ENCODE peak calls at places on chromosomes 2 and 18, in seven cellular contexts. U is Peyer's patch, F is kidney, S is brain microvascular endothelial cell, Y is upper lobe of left lung, W is GM23338, K is cardiac muscle cell. Q is an unnamed sample.

GRCh38 chr2:217935245-217935879 is 67.4 kb downstream of the TNS1 start:
- DNase-seq in S (peak), K (no peak), Y (no peak), U (no peak), W (peak), F (peak), Q (no peak)

GRCh38 chr2:239215136-239215925 is 185.5 kb downstream of the HDAC4 start:
- DNase-seq in S (no peak), F (peak), Y (peak), K (no peak), U (no peak), W (no peak), Q (no peak)

GRCh38 chr2:216713691-216714411 is 18.5 kb upstream of the IGFBP5 start:
- DNase-seq in W (no peak), Y (no peak), F (no peak), S (peak), K (no peak), U (no peak), Q (no peak)

GRCh38 chr2:54757496-54757895 is 34.0 kb downstream of the EML6 start:
- DNase-seq in K (peak), Y (no peak), F (no peak), W (peak), S (no peak), U (no peak), Q (no peak)

GRCh38 chr2:65630643-65631042 is 198.2 kb upstream of the SPRED2 start:
- DNase-seq in K (no peak), W (no peak), U (no peak), Y (no peak), F (no peak), S (peak), Q (no peak)

GRCh38 chr18:52200406-52200805 is 139.6 kb upstream of the DCC start:
- DNase-seq in K (no peak), W (no peak), U (no peak), S (no peak), Y (no peak), F (no peak), Q (no peak)

GRCh38 chr2:81589406-81589805 is 1284.9 kb upstream of the LRRTM1 start:
- DNase-seq in F (no peak), S (no peak), Y (no peak), U (no peak), K (no peak), W (no peak), Q (no peak)

GRCh38 chr2:226079677-226080076 is 680.2 kb downstream of the NYAP2 start:
- DNase-seq in F (no peak), S (peak), Y (no peak), K (no peak), W (no peak), U (no peak), Q (no peak)

GRCh38 chr18:21831413-21831831 is 90.8 kb downstream of the MIB1 start:
- DNase-seq in U (no peak), Y (no peak), W (peak), S (peak), K (peak), F (no peak), Q (no peak)

GRCh38 chr2:233801357-233802131 is 23.4 kb downstream of the MROH2A start:
- DNase-seq in S (no peak), K (no peak), W (no peak), Y (no peak), F (no peak), U (no peak), Q (no peak)

GRCh38 chr2:25301453-25302352 is 40.0 kb downstream of the DNMT3A start:
- DNase-seq in F (no peak), Y (no peak), K (no peak), S (peak), U (peak), W (no peak), Q (no peak)

GRCh38 chr2:162824319-162824718 is 14.2 kb downstream of the KCNH7 start:
- DNase-seq in K (no peak), Y (no peak), U (no peak), F (no peak), S (no peak), W (peak), Q (no peak)

GRCh38 chr2:196112408-196113039 is 43.9 kb upstream of the DNAH7 start:
- DNase-seq in Y (no peak), U (no peak), K (no peak), W (peak), F (no peak), S (peak), Q (no peak)

GRCh38 chr2:145110668-145111067 is 590.7 kb upstream of the ZEB2 start:
- DNase-seq in W (no peak), S (no peak), F (no peak), U (no peak), Y (no peak), K (no peak), Q (no peak)

GRCh38 chr18:33716061-33716683 is 138.2 kb downstream of the ASXL3 start:
- DNase-seq in U (no peak), W (peak), S (no peak), F (no peak), Y (no peak), K (no peak), Q (no peak)

GRCh38 chr18:49645836-49646235 is 84.0 kb downstream of the LIPG start:
- DNase-seq in F (no peak), W (peak), Y (no peak), K (no peak), S (peak), U (peak), Q (no peak)

GRCh38 chr2:228688007-228688645 is 506.6 kb upstream of the SPHKAP start:
- DNase-seq in W (no peak), U (no peak), S (peak), Y (no peak), K (no peak), F (no peak), Q (no peak)

GRCh38 chr2:120750488-120751210 is 15.0 kb downstream of the GLI2 start:
- DNase-seq in Y (peak), U (no peak), K (no peak), S (no peak), F (no peak), W (no peak), Q (no peak)
- H3K27ac ChIP-seq in Y (no peak), U (no peak), K (peak), S (peak), F (peak), W (peak), Q (no peak)

GRCh38 chr2:52597361-52597760 is 1170.2 kb upstream of the CHAC2 start:
- DNase-seq in K (no peak), W (no peak), U (no peak), S (peak), F (no peak), Y (no peak), Q (no peak)

DNA sequence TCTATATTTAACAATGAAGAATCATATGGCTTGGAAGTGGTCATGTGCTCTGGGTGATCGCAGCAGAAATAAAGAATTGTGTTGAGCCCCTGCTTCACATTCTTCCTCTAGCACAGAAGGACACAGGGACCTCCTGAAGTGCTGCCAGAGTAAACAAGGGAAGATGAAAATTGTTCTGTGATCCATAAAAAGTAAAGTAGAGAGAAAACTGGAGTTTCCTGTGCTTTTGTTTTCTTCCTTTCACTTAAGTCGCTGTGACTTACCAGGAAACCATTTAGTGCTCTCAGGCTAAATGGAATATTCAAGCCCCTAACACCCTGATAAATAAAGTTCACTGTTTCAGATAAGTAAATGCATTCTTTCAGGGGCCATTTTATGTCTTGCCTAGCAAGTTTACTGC is 1173.6 kb upstream of the CHAC2 start:
- DNase-seq in Y (no peak), W (no peak), U (no peak), K (no peak), F (no peak), S (peak), Q (no peak)
- H3K27ac ChIP-seq in Y (no peak), W (no peak), U (no peak), K (no peak), F (no peak), S (peak), Q (no peak)

GRCh38 chr2:159904565-159905281 is 106.7 kb upstream of the CD302 start:
- DNase-seq in W (peak), K (peak), S (no peak), Y (peak), F (peak), U (peak), Q (no peak)

GRCh38 chr2:159905901-159906300 is 107.9 kb upstream of the CD302 start:
- DNase-seq in K (no peak), W (no peak), F (no peak), Y (no peak), U (no peak), S (no peak), Q (no peak)

GRCh38 chr2:159902722-159903121 is 104.7 kb upstream of the CD302 start:
- DNase-seq in W (no peak), F (no peak), Y (no peak), S (no peak), K (no peak), U (no peak), Q (no peak)

GRCh38 chr2:159904127-159904564 is 106.1 kb upstream of the CD302 start:
- DNase-seq in S (no peak), Y (no peak), F (peak), K (no peak), U (peak), W (peak), Q (no peak)

DNA sequence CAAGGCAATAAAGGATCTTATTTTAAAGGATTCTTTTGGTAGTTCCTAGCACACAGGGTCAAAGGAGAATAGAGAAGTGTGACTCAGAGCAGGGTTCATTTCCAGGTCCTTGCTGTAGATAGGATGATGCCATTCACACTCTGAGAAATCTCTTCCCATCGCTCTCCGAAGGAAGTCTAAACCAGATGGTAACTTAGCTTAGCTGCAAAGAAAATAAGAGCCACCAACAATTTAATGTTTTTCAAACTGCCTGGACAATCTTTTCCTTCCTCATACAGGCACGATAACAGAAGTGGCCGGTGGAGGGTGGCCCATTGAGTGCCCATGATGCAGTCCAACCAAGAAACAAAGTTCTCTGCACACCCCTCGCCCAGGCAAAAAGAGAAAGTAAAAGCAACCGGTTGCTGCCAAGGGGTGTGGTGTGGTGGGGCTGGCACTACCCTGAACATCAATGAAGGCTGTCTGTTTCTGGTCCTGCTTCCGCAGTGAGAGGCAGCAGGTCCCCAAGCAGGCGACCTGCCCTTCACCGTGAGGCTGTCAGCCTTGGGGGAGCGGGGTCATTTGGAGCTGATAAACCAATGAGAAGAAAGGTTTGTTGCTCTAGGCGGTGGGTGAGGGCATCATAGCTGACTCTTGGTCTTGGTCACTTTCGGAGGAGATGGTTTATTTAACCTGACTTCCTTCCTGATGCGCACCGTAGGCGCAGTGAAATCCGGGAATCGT is 105.6 kb upstream of the CD302 start:
- DNase-seq in K (no peak), W (no peak), S (peak), U (peak), F (no peak), Y (peak), Q (no peak)
- H3K27ac ChIP-seq in K (no peak), W (no peak), S (no peak), U (peak), F (peak), Y (peak), Q (peak)

DNA sequence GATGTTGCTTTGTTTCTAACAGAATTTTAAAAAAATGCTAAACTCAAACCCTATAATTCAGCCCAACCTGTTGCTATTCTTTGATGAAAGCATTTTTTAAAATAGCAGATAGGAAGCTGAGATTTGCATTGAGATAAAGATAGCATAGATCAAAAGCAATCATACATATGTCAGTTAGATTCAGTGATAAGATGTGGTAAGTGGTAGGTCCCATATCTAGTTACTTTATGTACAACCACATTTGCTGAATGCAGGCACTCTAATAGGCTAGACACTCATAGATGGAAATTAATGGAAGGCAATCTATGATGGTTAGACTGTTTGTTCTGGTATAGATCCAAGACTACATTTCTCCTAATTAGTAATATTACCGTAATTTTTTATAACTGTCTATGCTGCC is 27.2 kb upstream of the C1D start:
- DNase-seq in U (no peak), Y (no peak), W (no peak), K (no peak), S (no peak), F (no peak), Q (no peak)
- H3K27ac ChIP-seq in U (no peak), Y (no peak), W (no peak), K (no peak), S (no peak), F (no peak), Q (no peak)

Q was measured in substantia nigra.